ENCODE peak calls at places on chromosome 18, in six cellular contexts. Y is IMR-90, S is mesendoderm, V is H9, E is mesenchymal stem cell, N is trophoblast cell. D is an unnamed sample.

GRCh38 chr18:60191926-60192325 is 180.6 kb downstream of the MC4R start:
- DNase-seq in Y (no peak), S (no peak), V (no peak), E (no peak), N (no peak), D (no peak)

GRCh38 chr18:23105581-23106219 is 29.6 kb upstream of the CABLES1 start:
- DNase-seq in Y (no peak), S (no peak), V (no peak), E (no peak), N (peak; percentile 78), D (no peak)

GRCh38 chr18:13530879-13531387 is 195.4 kb downstream of the FAM210A start:
- DNase-seq in Y (peak; percentile 8), S (peak; percentile 59), V (peak; percentile 61), E (no peak), N (peak; percentile 35), D (peak; percentile 8)

GRCh38 chr18:3217930-3218647 is 1.7 kb downstream of the MYOM1 start:
- DNase-seq in Y (no peak), S (peak; percentile 84), V (no peak), E (peak; percentile 12), N (no peak), D (no peak)

GRCh38 chr18:46071615-46071893 is 506 bp downstream of the PSTPIP2 start:
- DNase-seq in Y (no peak), S (no peak), V (no peak), E (peak; percentile 18), N (no peak), D (no peak)

GRCh38 chr18:42087876-42088275 is 132.8 kb downstream of the PIK3C3 start:
- DNase-seq in Y (no peak), S (no peak), V (no peak), E (no peak), N (peak; percentile 45), D (no peak)

GRCh38 chr18:12015697-12016062 is 34.4 kb downstream of the IMPA2 start:
- DNase-seq in Y (peak; percentile 72), S (no peak), V (no peak), E (no peak), N (no peak), D (no peak)

GRCh38 chr18:37334494-37335125 is 231.0 kb downstream of the CELF4 start:
- DNase-seq in Y (peak; percentile 46), S (peak; percentile 31), V (no peak), E (no peak), N (no peak), D (peak; percentile 49)

GRCh38 chr18:78620326-78620725 is 359.3 kb upstream of the SALL3 start:
- DNase-seq in Y (no peak), S (no peak), V (no peak), E (no peak), N (no peak), D (no peak)

GRCh38 chr18:53101719-53102118 is 761.7 kb downstream of the DCC start:
- DNase-seq in Y (no peak), S (no peak), V (no peak), E (no peak), N (no peak), D (no peak)

DNA sequence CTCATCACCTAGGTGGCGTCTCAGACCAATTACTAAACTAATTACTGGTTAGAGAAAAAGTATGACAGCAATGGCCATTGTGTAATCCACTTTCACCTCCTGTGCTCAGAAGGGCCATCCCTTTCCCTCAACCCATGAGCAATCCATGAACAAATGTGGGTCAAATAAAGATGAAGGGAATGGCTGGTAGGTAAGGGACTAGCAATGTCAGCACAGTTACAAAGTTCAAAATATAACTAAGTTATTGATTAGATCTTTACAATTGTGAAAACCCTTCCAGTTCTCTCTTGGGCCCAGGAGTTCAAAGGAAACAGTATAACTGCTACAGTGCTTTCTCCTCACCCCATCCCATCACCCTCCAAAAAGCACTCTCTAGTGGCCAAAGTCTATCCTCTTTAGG is 98.3 kb downstream of the DTNA start:
- DNase-seq in Y (no peak), S (no peak), V (no peak), E (no peak), N (peak; percentile 33), D (no peak)
- H3K18ac ChIP-seq in Y (no peak overlapping the region), S (no peak overlapping the region), V (no peak overlapping the region), E (no peak overlapping the region), N (no peak overlapping the region), D (no peak overlapping the region)

DNA sequence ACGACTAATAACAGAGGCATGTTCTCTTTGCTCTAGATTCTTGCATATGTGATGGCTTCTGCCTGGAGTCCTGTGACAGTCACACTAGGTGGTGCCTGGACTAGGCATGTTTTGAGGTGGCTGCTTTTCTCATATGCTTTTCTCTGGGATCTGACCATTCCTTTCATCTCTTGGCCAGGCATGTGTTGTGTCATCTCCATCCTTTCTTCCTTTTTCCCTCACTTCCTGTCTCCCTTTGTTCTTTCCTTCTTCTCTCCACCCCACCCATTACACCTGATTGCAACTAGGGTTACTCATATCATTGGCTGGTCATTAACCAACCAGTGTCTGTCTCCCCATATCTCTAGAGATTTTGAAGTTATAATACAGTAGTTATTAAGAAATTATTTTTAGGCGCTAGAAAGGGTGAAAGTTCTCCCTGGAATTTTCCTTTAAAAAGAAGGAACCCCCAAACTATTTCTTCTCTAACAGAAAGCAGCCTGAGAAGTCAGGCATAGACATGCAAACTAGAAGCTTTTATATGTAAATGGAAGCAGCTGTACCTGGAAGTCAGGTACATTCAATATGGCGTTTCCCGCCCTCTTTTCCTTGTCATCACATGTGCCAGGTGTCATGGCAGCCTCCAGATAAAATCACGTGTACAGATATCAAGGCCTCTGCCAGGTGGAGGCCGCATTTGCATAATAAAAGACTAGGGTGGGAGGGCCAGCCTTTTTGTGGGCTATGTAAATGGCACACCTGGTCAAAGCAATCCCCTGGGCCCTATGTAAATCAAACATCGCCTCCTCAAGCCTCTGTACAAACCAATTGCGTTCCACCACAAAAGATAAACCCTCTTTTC is 220.4 kb upstream of the MEX3C start:
- DNase-seq in Y (no peak), S (no peak), V (peak; percentile 98), E (no peak), N (no peak), D (no peak)
- H3K4ac ChIP-seq in Y (no peak overlapping the region), S (no peak overlapping the region), V (no peak overlapping the region), E (no peak overlapping the region), N (no peak overlapping the region), D (no peak overlapping the region)

DNA sequence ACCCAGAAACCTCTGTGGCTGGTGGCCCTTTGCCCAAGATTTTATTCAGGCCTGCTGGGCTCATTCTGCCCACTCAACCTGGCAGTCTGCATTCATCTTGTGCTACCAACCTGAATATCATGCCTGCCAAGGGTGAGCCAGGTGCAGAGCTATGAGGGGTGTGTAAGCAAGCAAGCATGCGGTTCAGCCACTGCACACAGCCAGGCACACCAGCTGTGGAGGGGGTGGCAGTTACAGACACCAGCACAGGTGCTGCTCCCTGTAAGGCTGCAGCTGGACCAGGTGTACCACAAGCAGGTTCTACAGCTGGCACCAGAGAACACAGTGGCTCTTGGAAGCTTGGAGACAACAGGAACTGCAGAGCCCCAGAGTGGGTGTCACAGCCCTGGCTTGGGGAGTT is 633.2 kb downstream of the FBXO15 start:
- DNase-seq in Y (no peak), S (no peak), V (no peak), E (no peak), N (no peak), D (no peak)
- H3K27ac ChIP-seq in Y (no peak overlapping the region), S (no peak overlapping the region), V (no peak overlapping the region), E (no peak overlapping the region), N (no peak overlapping the region), D (no peak overlapping the region)

GRCh38 chr18:34550156-34550555 is 159.9 kb upstream of the DTNA start:
- DNase-seq in Y (no peak), S (no peak), V (no peak), E (no peak), N (no peak), D (no peak)
- H3K18ac ChIP-seq in Y (no peak overlapping the region), S (no peak overlapping the region), V (no peak overlapping the region), E (no peak overlapping the region), N (no peak overlapping the region), D (no peak overlapping the region)

GRCh38 chr18:80108739-80109675 is at the start of gene ADNP2:
- DNase-seq in Y (peak; percentile 96), S (peak; percentile 99), V (peak; percentile 96), E (peak; percentile 98), N (peak; percentile 89), D (peak; percentile 85)
- H3K4ac ChIP-seq in Y (peak within 1 kb of the TSS; percentile 61), S (peak within 1 kb of the TSS; percentile 89), V (no peak within 1 kb of the TSS), E (peak within 1 kb of the TSS; percentile 83), N (peak within 1 kb of the TSS; percentile 47), D (no peak within 1 kb of the TSS)

DNA sequence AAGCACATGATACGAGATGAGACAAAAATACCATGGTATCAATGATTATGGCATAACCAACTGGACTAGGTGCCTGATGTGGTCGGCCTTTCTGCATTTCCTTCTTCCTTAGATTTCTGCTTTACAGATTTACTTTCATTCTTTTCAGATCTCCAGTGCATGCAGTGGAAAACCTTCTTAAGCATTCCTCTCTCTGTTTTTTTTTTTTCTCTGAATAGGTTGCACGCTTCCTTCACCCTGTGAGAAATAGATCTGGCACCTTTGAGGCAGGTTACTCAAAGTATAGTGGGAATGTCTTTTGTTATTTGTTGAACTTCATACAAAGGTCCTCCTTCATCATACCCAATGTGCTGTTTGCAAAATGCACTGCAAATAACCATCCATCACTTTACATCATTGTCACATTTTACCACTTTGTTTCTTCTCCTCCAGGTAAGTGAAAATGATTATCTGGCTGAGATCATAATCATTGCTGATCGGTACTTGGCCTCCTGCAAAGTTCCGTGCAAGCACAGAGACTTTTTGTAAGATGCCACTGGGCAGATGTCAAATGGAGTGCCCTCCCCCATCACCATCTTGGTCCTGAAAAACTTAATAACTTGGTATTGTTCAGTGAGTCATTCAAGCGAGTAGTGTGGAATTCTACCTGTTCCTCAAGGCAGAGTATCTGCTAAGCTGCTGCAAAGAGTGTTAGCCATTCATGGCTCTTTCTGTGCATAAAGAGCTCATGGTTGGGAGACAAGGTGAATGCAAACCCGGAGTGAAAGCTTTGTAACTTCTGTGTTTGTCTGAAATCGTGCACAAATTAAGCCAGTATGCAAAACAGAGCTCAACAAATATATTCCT is 30.0 kb upstream of the KLHL14 start:
- DNase-seq in Y (no peak), S (no peak), V (no peak), E (no peak), N (no peak), D (no peak)
- H3K27ac ChIP-seq in Y (no peak overlapping the region), S (no peak overlapping the region), V (no peak overlapping the region), E (peak overlapping the region; percentile 62), N (no peak overlapping the region), D (no peak overlapping the region)

GRCh38 chr18:56413862-56414261 is 224.5 kb downstream of the TXNL1 start:
- DNase-seq in Y (no peak), S (no peak), V (peak; percentile 71), E (no peak), N (no peak), D (no peak)
- H3K18ac ChIP-seq in Y (no peak overlapping the region), S (no peak overlapping the region), V (no peak overlapping the region), E (no peak overlapping the region), N (no peak overlapping the region), D (peak overlapping the region; percentile 38)

DNA sequence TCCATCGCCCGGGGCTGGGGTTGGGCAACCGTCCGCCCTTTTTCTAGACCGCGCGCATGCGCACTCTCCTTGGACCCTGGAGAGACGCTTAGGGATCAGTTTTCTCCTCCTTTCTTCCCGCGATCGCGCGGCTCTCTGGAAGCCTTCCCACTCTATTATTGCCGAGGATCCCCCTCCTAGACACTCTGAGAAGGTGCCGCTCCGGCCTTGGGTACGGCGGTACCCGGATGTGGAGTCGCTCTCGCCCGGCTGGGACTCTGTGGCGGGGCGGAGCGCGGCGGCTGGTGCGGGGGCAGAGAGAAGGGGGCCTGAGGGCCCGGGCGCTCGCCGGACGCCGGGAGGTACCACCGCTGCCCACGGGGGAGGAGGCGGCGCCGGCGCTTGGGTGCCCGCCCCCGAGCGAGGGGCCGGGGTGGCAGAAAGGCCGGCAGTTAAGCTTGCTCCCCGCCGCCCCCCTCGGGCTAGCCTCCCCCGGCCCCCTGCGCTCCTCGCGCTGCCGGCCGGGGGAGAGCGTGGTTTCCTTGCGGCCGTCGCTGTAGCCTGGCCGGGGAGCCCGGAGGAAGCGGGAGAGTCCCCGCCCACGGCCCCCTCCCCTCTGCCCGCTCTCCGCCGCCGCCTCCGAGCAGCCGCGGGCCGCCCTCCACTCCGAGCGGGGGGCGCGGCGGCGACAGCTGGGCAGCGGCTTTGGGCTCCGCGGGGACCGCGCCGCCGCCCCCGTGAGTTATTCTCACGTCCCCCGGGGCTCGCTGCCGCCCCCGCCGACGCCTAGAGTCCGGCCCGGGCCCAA is at the start of gene MIB1:
- DNase-seq in Y (peak; percentile 41), S (peak; percentile 99), V (no peak), E (peak; percentile 97), N (peak; percentile 23), D (peak; percentile 99)
- H3K4ac ChIP-seq in Y (peak within 1 kb of the TSS; percentile 85), S (peak within 1 kb of the TSS; percentile 96), V (no peak within 1 kb of the TSS), E (peak within 1 kb of the TSS; percentile 93), N (peak within 1 kb of the TSS; percentile 85), D (no peak within 1 kb of the TSS)